ENCODE peak calls at places on chromosomes 11 and 22, in four cellular contexts. D, Z, Q and S are unnamed samples.
A peak's percentile ranks its signal among the peaks of the same experiment; 100 is the strongest.

GRCh38 chr11:59551651-59552521 is 40.5 kb downstream of the OR4D9 start:
- DNase-seq in Q (no peak), D (no peak), Z (no peak), S (no peak)

GRCh38 chr11:17762309-17762974 is 27.9 kb downstream of the KCNC1 start:
- DNase-seq in D (no peak), Q (no peak), Z (no peak), S (no peak)

GRCh38 chr11:2168286-2169000 is 3.2 kb downstream of the TH start:
- DNase-seq in Q (no peak), Z (no peak), D (no peak), S (no peak)

GRCh38 chr11:73059915-73060314 is 82.2 kb downstream of the FCHSD2 start:
- DNase-seq in Z (no peak), D (no peak), Q (no peak), S (no peak)

GRCh38 chr11:113991170-113991569 is 16.3 kb downstream of the HTR3A start:
- DNase-seq in Q (peak; percentile 35), Z (no peak), D (no peak), S (no peak)

GRCh38 chr22:45308624-45309421 is 911 bp upstream of the FAM118A start:
- DNase-seq in Q (no peak), Z (no peak), D (no peak), S (no peak)

GRCh38 chr11:86632499-86633269 is 39.7 kb downstream of the ME3 start:
- DNase-seq in D (no peak), Z (peak; percentile 90), Q (peak; percentile 86), S (peak; percentile 87)

GRCh38 chr11:130122141-130122575 is 37.4 kb upstream of the ST14 start:
- DNase-seq in Q (no peak), D (no peak), Z (no peak), S (no peak)

GRCh38 chr11:77093056-77093891 is 9.4 kb upstream of the OMP start:
- DNase-seq in Q (no peak), D (no peak), Z (no peak), S (no peak)

GRCh38 chr11:9208726-9209501 is 56.2 kb downstream of the DENND5A start:
- DNase-seq in Q (no peak), Z (no peak), D (no peak), S (no peak)

GRCh38 chr11:12541588-12542151 is 132.6 kb upstream of the TEAD1 start:
- DNase-seq in Z (no peak), D (no peak), Q (no peak), S (no peak)

GRCh38 chr11:12539570-12539969 is 134.7 kb upstream of the TEAD1 start:
- DNase-seq in D (no peak), Q (peak; percentile 53), Z (peak; percentile 83), S (peak; percentile 80)

GRCh38 chr11:12540075-12540685 is 134.0 kb upstream of the TEAD1 start:
- DNase-seq in D (no peak), Q (no peak), Z (no peak), S (no peak)

GRCh38 chr11:12542186-12542935 is 131.9 kb upstream of the TEAD1 start:
- DNase-seq in D (no peak), Q (no peak), Z (no peak), S (no peak)

DNA sequence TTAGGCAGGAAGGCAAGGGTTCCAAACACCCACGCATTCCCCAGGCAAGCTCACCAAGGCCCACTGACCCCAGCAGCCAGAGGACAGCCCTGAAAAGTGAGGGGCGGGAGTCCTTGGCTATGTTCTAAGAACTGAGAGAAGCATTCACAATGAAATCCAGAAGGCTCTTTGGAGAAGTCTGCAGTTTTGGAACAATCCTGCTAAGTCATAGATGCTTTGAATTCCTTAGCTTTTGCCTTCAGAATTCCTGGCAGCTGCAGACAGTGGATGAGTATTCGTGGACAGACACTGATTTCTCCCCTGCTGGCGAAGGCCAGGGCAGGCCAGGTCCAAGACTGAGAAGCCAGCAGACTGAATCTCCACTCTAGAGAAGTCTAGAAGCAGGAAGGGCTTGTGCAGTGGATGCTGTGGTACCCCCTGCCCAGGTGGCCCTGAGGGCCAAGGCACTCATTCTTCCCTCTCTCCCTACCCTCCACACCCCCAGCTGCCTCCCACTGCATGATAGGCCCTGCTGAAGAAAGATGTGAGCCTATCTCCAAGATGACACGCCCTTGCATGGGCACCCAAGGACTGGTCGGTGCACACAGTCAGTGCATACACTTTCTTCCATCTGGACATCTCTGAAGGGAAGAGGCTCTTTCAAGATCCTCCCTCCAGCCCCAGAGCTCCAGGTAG is 133.2 kb upstream of the TEAD1 start:
- DNase-seq in D (no peak), Q (peak; percentile 74), Z (peak; percentile 83), S (peak; percentile 80)
- TF ChIP-seq CTCF in D (no peak), Q (peak; percentile 46), Z (peak; percentile 71), S (peak; percentile 57)

GRCh38 chr11:31809543-31809856 is 1.6 kb downstream of the PAX6 start:
- DNase-seq in Q (no peak), D (no peak), Z (no peak), S (no peak)
- H3K4me3 ChIP-seq in Q (peak overlapping the region; percentile 89), D (no peak overlapping the region), Z (no peak overlapping the region), S (no peak overlapping the region)

DNA sequence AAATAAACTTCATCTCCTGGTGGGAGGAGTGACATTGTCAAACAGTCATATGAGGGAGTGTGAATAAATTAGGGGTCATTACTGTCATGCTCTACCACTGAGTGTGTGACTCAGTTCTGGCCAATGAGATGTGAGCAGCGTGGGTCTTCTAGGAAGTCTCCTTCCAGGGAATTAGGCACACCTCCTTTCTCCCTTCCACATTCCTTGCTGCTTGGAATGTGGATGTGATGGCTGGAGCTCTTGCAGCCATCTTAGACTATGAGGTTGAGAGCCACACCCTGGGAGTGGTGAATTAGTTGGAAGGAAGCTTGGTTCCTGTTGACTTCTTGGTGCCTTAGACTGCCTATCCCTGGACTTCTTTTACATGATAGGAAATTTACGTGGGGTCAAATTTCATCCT is 36.6 kb upstream of the SMIM38 start:
- DNase-seq in Z (no peak), Q (no peak), D (no peak), S (no peak)
- TF ChIP-seq CTCF in Z (no peak), Q (no peak), D (no peak), S (no peak)

DNA sequence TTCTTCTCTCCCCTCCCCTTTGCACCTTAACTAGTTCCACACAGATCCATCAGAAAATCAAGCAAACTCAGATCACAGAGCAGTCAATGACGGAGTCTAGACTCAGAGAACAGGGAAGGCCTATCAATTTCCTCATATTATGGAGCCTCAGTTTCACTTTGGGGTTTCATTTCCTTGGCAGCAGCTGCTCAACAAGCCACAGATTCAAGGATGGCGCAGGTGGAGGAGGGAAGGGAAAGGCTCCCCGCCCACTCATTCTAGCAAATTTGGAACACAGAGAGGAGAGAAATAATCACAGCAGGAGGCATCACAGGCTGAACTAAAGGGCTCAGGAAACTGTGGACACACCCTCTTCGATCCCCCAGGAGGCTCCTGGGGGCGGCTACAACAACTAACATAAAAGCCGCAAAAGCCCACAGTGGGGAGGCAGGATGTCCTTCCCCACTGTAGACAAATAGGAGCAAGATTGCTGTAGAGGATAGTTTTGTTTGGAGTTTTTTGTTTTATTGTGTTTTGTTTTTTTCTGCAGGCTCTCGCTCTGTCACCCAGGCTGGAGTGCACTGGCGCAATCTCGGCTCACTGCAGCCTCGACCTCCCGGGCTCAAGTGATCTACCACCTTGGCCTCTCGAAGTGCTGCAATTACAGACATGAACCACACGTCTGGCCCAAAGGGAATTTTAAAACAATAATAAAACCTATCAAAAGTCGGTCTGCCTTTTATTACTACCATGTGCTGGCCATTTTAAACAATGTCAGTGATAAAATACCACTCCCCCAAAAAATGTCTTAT is 3.4 kb downstream of the PLAAT3 start:
- DNase-seq in Z (no peak), D (no peak), Q (no peak), S (no peak)
- H3K4me3 ChIP-seq in Z (no peak overlapping the region), D (no peak overlapping the region), Q (peak overlapping the region; percentile 3), S (no peak overlapping the region)

DNA sequence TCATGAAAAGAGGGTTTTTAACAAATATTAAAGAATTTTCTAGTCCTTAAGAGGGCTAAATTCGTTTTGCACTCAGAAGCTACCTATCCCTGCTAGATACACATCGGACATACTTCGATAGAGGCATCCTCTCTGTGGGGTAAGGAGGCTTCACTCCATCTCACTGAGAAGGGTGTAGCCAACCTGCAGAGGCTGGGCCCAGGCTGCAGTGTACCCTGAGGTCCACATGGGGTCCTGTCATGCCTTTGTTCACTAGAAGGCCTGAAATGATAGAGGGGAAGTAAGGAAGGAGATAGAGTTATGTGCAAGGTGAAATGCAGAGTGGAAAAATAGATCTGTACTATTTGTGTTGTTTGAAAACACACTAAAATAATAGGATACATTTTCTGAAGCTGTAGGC is 45.6 kb downstream of the IGSF9B start:
- DNase-seq in Z (no peak), D (no peak), Q (no peak), S (no peak)
- TF ChIP-seq CTCF in Z (no peak), D (no peak), Q (peak; percentile 21), S (peak; percentile 11)